ENCODE peak calls at places on chromosomes 11 and 22, in ten cellular contexts. One of them, this sample, is unnamed.
A peak's percentile ranks its signal among the peaks of the same experiment; 100 is the strongest.

GRCh38 chr11:16542353-16542752 is 186.0 kb upstream of the SOX6 start:
- DNase-seq in GM12891: no peak
- DNase-seq in transverse colon: no peak
- DNase-seq in endothelial cell of umbilical vein: no peak
- DNase-seq in prostate gland: no peak
- DNase-seq in GM23338: no peak
- DNase-seq in SK-N-MC: no peak
- DNase-seq in stomach: no peak
- DNase-seq in HL-60: no peak
- DNase-seq in HCT116: no peak
- DNase-seq in this sample: no peak

GRCh38 chr11:16418698-16419097 is 62.4 kb upstream of the SOX6 start:
- DNase-seq in prostate gland: peak; percentile 5
- DNase-seq in SK-N-MC: no peak
- DNase-seq in endothelial cell of umbilical vein: no peak
- DNase-seq in HL-60: no peak
- DNase-seq in GM12891: no peak
- DNase-seq in transverse colon: no peak
- DNase-seq in stomach: no peak
- DNase-seq in HCT116: no peak
- DNase-seq in GM23338: no peak
- DNase-seq in this sample: no peak

GRCh38 chr11:93072236-93072635 is 102.8 kb downstream of the MTNR1B start:
- DNase-seq in transverse colon: no peak
- DNase-seq in HCT116: no peak
- DNase-seq in prostate gland: no peak
- DNase-seq in HL-60: no peak
- DNase-seq in GM12891: no peak
- DNase-seq in SK-N-MC: no peak
- DNase-seq in endothelial cell of umbilical vein: no peak
- DNase-seq in stomach: no peak
- DNase-seq in GM23338: peak; percentile 71
- DNase-seq in this sample: no peak

GRCh38 chr11:705646-706438 is at the start of gene EPS8L2:
- DNase-seq in prostate gland: peak; percentile 76
- DNase-seq in GM12891: no peak
- DNase-seq in transverse colon: peak; percentile 89
- DNase-seq in endothelial cell of umbilical vein: no peak
- DNase-seq in HL-60: no peak
- DNase-seq in HCT116: no peak
- DNase-seq in stomach: peak; percentile 80
- DNase-seq in SK-N-MC: no peak
- DNase-seq in GM23338: peak; percentile 69
- DNase-seq in this sample: no peak

GRCh38 chr22:38202437-38203089 is 769 bp downstream of the MAFF start:
- DNase-seq in prostate gland: peak; percentile 93
- DNase-seq in GM12891: no peak
- DNase-seq in transverse colon: peak; percentile 88
- DNase-seq in SK-N-MC: no peak
- DNase-seq in GM23338: peak; percentile 72
- DNase-seq in stomach: peak; percentile 94
- DNase-seq in HCT116: no peak
- DNase-seq in endothelial cell of umbilical vein: peak; percentile 90
- DNase-seq in HL-60: peak; percentile 35
- DNase-seq in this sample: no peak

GRCh38 chr22:42930810-42931420 is 73.8 kb upstream of the ARFGAP3 start:
- DNase-seq in stomach: no peak
- DNase-seq in transverse colon: no peak
- DNase-seq in HL-60: no peak
- DNase-seq in GM12891: no peak
- DNase-seq in SK-N-MC: no peak
- DNase-seq in GM23338: no peak
- DNase-seq in endothelial cell of umbilical vein: no peak
- DNase-seq in prostate gland: no peak
- DNase-seq in HCT116: peak; percentile 46
- DNase-seq in this sample: no peak

GRCh38 chr11:30706276-30706675 is 120.1 kb upstream of the MPPED2 start:
- DNase-seq in stomach: no peak
- DNase-seq in SK-N-MC: no peak
- DNase-seq in endothelial cell of umbilical vein: no peak
- DNase-seq in transverse colon: no peak
- DNase-seq in GM23338: no peak
- DNase-seq in prostate gland: no peak
- DNase-seq in GM12891: no peak
- DNase-seq in HCT116: no peak
- DNase-seq in HL-60: no peak
- DNase-seq in this sample: no peak

GRCh38 chr22:19052941-19053551 is 69.2 kb downstream of the DGCR2 start:
- DNase-seq in HL-60: no peak
- DNase-seq in transverse colon: no peak
- DNase-seq in endothelial cell of umbilical vein: no peak
- DNase-seq in GM12891: no peak
- DNase-seq in SK-N-MC: no peak
- DNase-seq in stomach: no peak
- DNase-seq in GM23338: no peak
- DNase-seq in prostate gland: no peak
- DNase-seq in HCT116: no peak
- DNase-seq in this sample: no peak

GRCh38 chr11:114880458-114880857 is 202.1 kb downstream of the NXPE2 start:
- DNase-seq in SK-N-MC: no peak
- DNase-seq in GM23338: no peak
- DNase-seq in stomach: no peak
- DNase-seq in transverse colon: no peak
- DNase-seq in prostate gland: no peak
- DNase-seq in HL-60: no peak
- DNase-seq in GM12891: no peak
- DNase-seq in endothelial cell of umbilical vein: no peak
- DNase-seq in HCT116: no peak
- DNase-seq in this sample: no peak

GRCh38 chr11:36123353-36124220 is 165.6 kb downstream of the COMMD9 start:
- DNase-seq in HL-60: no peak
- DNase-seq in endothelial cell of umbilical vein: no peak
- DNase-seq in prostate gland: no peak
- DNase-seq in HCT116: no peak
- DNase-seq in transverse colon: no peak
- DNase-seq in SK-N-MC: no peak
- DNase-seq in GM12891: no peak
- DNase-seq in stomach: no peak
- DNase-seq in GM23338: no peak
- DNase-seq in this sample: no peak

GRCh38 chr11:124865902-124866851 is 945 bp downstream of the ROBO3 start:
- DNase-seq in HL-60: peak; percentile 24
- DNase-seq in stomach: peak; percentile 59
- DNase-seq in prostate gland: no peak
- DNase-seq in endothelial cell of umbilical vein: peak; percentile 45
- DNase-seq in SK-N-MC: no peak
- DNase-seq in GM23338: peak; percentile 69
- DNase-seq in transverse colon: peak; percentile 31
- DNase-seq in GM12891: peak; percentile 64
- DNase-seq in HCT116: no peak
- DNase-seq in this sample: no peak

GRCh38 chr11:16924462-16924825 is 89.8 kb downstream of the PLEKHA7 start:
- DNase-seq in endothelial cell of umbilical vein: no peak
- DNase-seq in GM12891: no peak
- DNase-seq in transverse colon: no peak
- DNase-seq in SK-N-MC: no peak
- DNase-seq in stomach: no peak
- DNase-seq in prostate gland: no peak
- DNase-seq in GM23338: no peak
- DNase-seq in HL-60: no peak
- DNase-seq in HCT116: no peak
- DNase-seq in this sample: no peak

GRCh38 chr11:83895516-83895915 is 609.3 kb upstream of the CCDC90B start:
- DNase-seq in stomach: no peak
- DNase-seq in endothelial cell of umbilical vein: no peak
- DNase-seq in SK-N-MC: no peak
- DNase-seq in prostate gland: no peak
- DNase-seq in HCT116: no peak
- DNase-seq in transverse colon: no peak
- DNase-seq in HL-60: no peak
- DNase-seq in GM23338: peak; percentile 19
- DNase-seq in GM12891: no peak
- DNase-seq in this sample: no peak

GRCh38 chr11:118142081-118142480 is 10.5 kb downstream of the SCN4B start:
- DNase-seq in SK-N-MC: no peak
- DNase-seq in stomach: no peak
- DNase-seq in HL-60: no peak
- DNase-seq in GM12891: no peak
- DNase-seq in HCT116: no peak
- DNase-seq in transverse colon: no peak
- DNase-seq in GM23338: no peak
- DNase-seq in prostate gland: no peak
- DNase-seq in endothelial cell of umbilical vein: no peak
- DNase-seq in this sample: no peak

DNA sequence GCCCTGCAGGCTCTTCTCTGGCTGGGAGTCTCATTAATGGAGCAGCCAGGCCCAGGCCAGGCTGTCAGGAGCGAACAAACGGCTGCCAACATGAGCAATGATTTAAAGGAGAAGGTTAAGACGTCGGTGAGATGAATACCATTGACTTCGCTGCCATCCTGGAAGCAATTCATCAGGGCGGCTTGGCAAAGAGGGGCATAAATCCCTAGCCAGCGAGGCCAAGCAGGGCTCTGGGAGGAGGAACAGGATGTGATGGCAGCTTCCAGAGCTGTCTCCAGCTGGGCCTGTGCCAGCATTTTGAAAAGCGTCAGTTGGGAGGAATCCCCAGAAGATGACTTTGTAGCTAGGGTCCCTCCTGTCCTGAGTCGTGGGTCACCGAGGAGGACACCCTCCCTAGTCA is 476.1 kb upstream of the CADM1 start:
- DNase-seq in HCT116: no peak
- DNase-seq in transverse colon: no peak
- DNase-seq in stomach: no peak
- DNase-seq in endothelial cell of umbilical vein: no peak
- DNase-seq in prostate gland: peak; percentile 13
- DNase-seq in HL-60: no peak
- DNase-seq in GM23338: no peak
- DNase-seq in GM12891: no peak
- DNase-seq in SK-N-MC: no peak
- DNase-seq in this sample: no peak
- TF ChIP-seq POLR2AphosphoS5 in HCT116: no peak
- TF ChIP-seq POLR2AphosphoS5 in transverse colon: peak; percentile 36
- TF ChIP-seq POLR2AphosphoS5 in stomach: no peak
- TF ChIP-seq POLR2AphosphoS5 in endothelial cell of umbilical vein: no peak
- TF ChIP-seq POLR2AphosphoS5 in prostate gland: no peak
- TF ChIP-seq POLR2AphosphoS5 in HL-60: no peak
- TF ChIP-seq POLR2AphosphoS5 in GM23338: no peak
- TF ChIP-seq POLR2AphosphoS5 in GM12891: no peak
- TF ChIP-seq POLR2AphosphoS5 in SK-N-MC: no peak
- TF ChIP-seq POLR2AphosphoS5 in this sample: no peak

DNA sequence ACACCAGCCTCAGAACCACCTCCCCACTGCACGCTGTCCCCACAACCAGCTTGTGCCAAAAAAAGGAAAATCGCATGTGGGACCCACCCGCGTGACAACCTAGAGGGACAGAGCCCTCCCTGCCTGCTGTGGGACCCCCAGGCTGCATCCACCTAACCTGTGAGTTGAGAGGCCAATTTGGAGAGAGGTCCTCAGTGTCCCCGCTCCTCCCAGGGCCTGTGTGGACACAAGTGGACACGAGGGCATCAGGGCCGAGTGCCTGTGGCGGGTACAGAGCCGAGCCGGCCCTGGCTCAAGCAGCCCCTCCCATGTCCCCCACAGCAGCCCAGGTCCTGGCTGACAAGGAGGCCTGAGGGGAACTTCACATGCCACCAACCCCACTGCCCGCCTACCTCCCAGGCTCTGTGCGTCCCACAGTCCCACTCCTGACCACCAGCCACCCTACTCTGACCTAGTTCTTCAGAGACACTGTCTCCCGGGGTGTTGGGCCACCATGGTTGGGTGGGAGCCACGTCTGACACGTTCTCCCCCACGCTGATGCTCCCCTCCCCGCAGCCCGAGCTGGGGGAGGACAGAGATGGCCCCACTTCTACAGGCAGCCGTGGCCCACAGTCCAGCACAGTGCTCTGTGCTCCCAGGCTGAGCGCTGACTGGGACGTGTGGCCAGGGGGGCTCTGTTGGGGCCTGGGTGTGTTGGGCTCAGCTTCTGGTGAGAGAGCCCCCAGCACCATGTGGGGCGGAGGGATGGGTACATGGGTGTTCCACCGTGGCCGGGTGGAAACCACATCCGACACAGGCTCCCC is 19.2 kb downstream of the SELENOO start:
- DNase-seq in SK-N-MC: no peak
- DNase-seq in stomach: no peak
- DNase-seq in endothelial cell of umbilical vein: no peak
- DNase-seq in GM12891: no peak
- DNase-seq in transverse colon: no peak
- DNase-seq in GM23338: no peak
- DNase-seq in HCT116: no peak
- DNase-seq in HL-60: no peak
- DNase-seq in prostate gland: no peak
- DNase-seq in this sample: no peak
- TF ChIP-seq POLR2AphosphoS5 in SK-N-MC: no peak
- TF ChIP-seq POLR2AphosphoS5 in stomach: no peak
- TF ChIP-seq POLR2AphosphoS5 in endothelial cell of umbilical vein: no peak
- TF ChIP-seq POLR2AphosphoS5 in GM12891: no peak
- TF ChIP-seq POLR2AphosphoS5 in transverse colon: no peak
- TF ChIP-seq POLR2AphosphoS5 in GM23338: no peak
- TF ChIP-seq POLR2AphosphoS5 in HCT116: peak; percentile 6
- TF ChIP-seq POLR2AphosphoS5 in HL-60: no peak
- TF ChIP-seq POLR2AphosphoS5 in prostate gland: no peak
- TF ChIP-seq POLR2AphosphoS5 in this sample: no peak

DNA sequence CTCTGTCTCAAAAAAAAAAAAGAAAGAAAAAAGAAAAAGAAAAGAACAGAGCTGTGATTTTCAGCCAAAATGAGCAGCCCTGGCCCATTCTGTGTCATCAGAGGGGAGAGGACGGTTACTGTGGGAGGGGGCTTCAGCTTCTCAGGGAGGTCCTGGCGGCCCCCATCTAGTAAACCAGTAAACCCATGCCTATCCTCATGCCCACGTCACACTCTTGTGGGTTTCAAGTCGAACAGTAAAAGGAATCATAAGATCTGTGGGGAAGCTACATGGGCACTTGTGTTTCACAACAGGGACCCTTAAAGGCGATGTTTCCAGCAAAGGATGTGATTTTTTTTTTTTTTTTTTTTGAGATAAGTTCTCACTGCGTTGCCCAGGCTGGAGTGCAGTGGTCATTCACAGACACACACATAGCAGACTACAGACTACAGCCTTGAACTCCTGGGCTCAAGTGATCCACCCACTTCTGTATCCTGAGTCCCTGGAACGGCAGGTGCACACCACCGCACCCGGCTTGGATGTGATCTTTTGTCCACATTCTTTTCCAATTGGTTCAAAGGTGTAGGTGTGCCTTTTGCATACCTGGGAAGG is 9.1 kb upstream of the PARVG start:
- DNase-seq in stomach: no peak
- DNase-seq in GM12891: no peak
- DNase-seq in GM23338: no peak
- DNase-seq in HL-60: no peak
- DNase-seq in endothelial cell of umbilical vein: no peak
- DNase-seq in HCT116: no peak
- DNase-seq in prostate gland: no peak
- DNase-seq in SK-N-MC: no peak
- DNase-seq in transverse colon: no peak
- DNase-seq in this sample: no peak
- TF ChIP-seq POLR2AphosphoS5 in stomach: no peak
- TF ChIP-seq POLR2AphosphoS5 in GM12891: no peak
- TF ChIP-seq POLR2AphosphoS5 in GM23338: no peak
- TF ChIP-seq POLR2AphosphoS5 in HL-60: no peak
- TF ChIP-seq POLR2AphosphoS5 in endothelial cell of umbilical vein: no peak
- TF ChIP-seq POLR2AphosphoS5 in HCT116: no peak
- TF ChIP-seq POLR2AphosphoS5 in prostate gland: no peak
- TF ChIP-seq POLR2AphosphoS5 in SK-N-MC: no peak
- TF ChIP-seq POLR2AphosphoS5 in transverse colon: no peak
- TF ChIP-seq POLR2AphosphoS5 in this sample: no peak

GRCh38 chr11:58195939-58196338 is 7.1 kb downstream of the OR9Q2 start:
- DNase-seq in SK-N-MC: no peak
- DNase-seq in stomach: no peak
- DNase-seq in HCT116: no peak
- DNase-seq in GM12891: no peak
- DNase-seq in endothelial cell of umbilical vein: no peak
- DNase-seq in transverse colon: no peak
- DNase-seq in GM23338: no peak
- DNase-seq in prostate gland: no peak
- DNase-seq in HL-60: no peak
- DNase-seq in this sample: no peak
- TF ChIP-seq POLR2AphosphoS5 in SK-N-MC: no peak
- TF ChIP-seq POLR2AphosphoS5 in stomach: no peak
- TF ChIP-seq POLR2AphosphoS5 in HCT116: no peak
- TF ChIP-seq POLR2AphosphoS5 in GM12891: no peak
- TF ChIP-seq POLR2AphosphoS5 in endothelial cell of umbilical vein: no peak
- TF ChIP-seq POLR2AphosphoS5 in transverse colon: no peak
- TF ChIP-seq POLR2AphosphoS5 in GM23338: no peak
- TF ChIP-seq POLR2AphosphoS5 in prostate gland: no peak
- TF ChIP-seq POLR2AphosphoS5 in HL-60: no peak
- TF ChIP-seq POLR2AphosphoS5 in this sample: no peak

This sample was measured in esophagus muscularis mucosa.